ENCODE peak calls at places on chromosome 5, in nine cellular contexts. I is Daoy; U is anterior cingulate cortex; G is GM04504; B is neural crest cell; V is activated naive CD8-positive, alpha-beta T cell treated with anti-CD3 and anti-CD28 coated beads, Interleukin-2, amount 10 ng/mL, durations not matched to agents 7 days and 5 days; N is NCI-H1694; R is astrocyte of the spinal cord; Z is brain microvascular endothelial cell. F is an unnamed sample.

GRCh38 chr5:39176740-39177628 is 42.4 kb downstream of the FYB1 start:
- DNase-seq in I (no peak), U (no peak), G (no peak), B (no peak), V (no peak), N (no peak), R (no peak), Z (no peak), F (peak)

GRCh38 chr5:74240783-74241750 is 399.5 kb downstream of the ENC1 start:
- DNase-seq in I (peak), U (no peak), G (peak), B (no peak), V (no peak), N (no peak), R (no peak), Z (no peak), F (no peak)

GRCh38 chr5:179301796-179302195 is 43.5 kb downstream of the ADAMTS2 start:
- DNase-seq in I (no peak), U (no peak), G (no peak), B (no peak), V (no peak), N (no peak), R (no peak), Z (no peak), F (no peak)

GRCh38 chr5:157464518-157465171 is 4.6 kb downstream of the NIPAL4 start:
- DNase-seq in I (peak), U (no peak), G (peak), B (no peak), V (no peak), N (no peak), R (peak), Z (peak), F (peak)

GRCh38 chr5:67038817-67039603 is 157.6 kb downstream of the CD180 start:
- DNase-seq in I (peak), U (no peak), G (no peak), B (no peak), V (no peak), N (no peak), R (peak), Z (peak), F (no peak)

GRCh38 chr5:146111409-146111808 is 6.0 kb upstream of the PLAC8L1 start:
- DNase-seq in I (no peak), U (no peak), G (no peak), B (no peak), V (no peak), N (no peak), R (no peak), Z (no peak), F (no peak)

GRCh38 chr5:149930754-149931574 is 13.6 kb downstream of the PDE6A start:
- DNase-seq in I (no peak), U (no peak), G (no peak), B (no peak), V (no peak), N (no peak), R (no peak), Z (no peak), F (no peak)

GRCh38 chr5:18236386-18236785 is 602.1 kb downstream of the TAF11L14 start:
- DNase-seq in I (peak), U (no peak), G (no peak), B (no peak), V (no peak), N (no peak), R (no peak), Z (peak), F (no peak)

GRCh38 chr5:95631991-95632675 is 12.2 kb downstream of the GPR150 start:
- DNase-seq in I (peak), U (no peak), G (peak), B (no peak), V (peak), N (no peak), R (peak), Z (peak), F (peak)

GRCh38 chr5:116011046-116011445 is 21.2 kb upstream of the ARL14EPL start:
- DNase-seq in I (no peak), U (no peak), G (no peak), B (no peak), V (no peak), N (no peak), R (no peak), Z (no peak), F (no peak)